ENCODE peak calls at places on chromosomes 7 and 10, in six cellular contexts. C is CD8-positive, alpha-beta memory T cell; W is cardiac muscle cell; X is lower lobe of right lung; E is sigmoid colon; B is fibroblast of lung. V is an unnamed sample. For H3K36me3 and H3K4me1, the result is how much of the 10 kb centered on the place peaks cover.

GRCh38 chr7:157046681-157047080 is 36.2 kb upstream of the MNX1 start:
- DNase-seq in C (no peak), E (no peak), W (no peak), X (no peak), B (peak), V (no peak)

GRCh38 chr7:1950623-1951523 is 280.8 kb downstream of the ELFN1 start:
- DNase-seq in C (no peak), E (no peak), X (peak), B (peak), W (no peak), V (peak)

GRCh38 chr10:31467791-31468535 is 148.9 kb downstream of the ZEB1 start:
- DNase-seq in E (no peak), X (peak), B (peak), C (no peak), W (no peak), V (no peak)

GRCh38 chr7:24708244-24708643 is 49.0 kb downstream of the GSDME start:
- DNase-seq in B (peak), C (no peak), W (no peak), E (no peak), X (no peak), V (no peak)

GRCh38 chr10:126158537-126158936 is 229.7 kb downstream of the ADAM12 start:
- DNase-seq in X (no peak), B (no peak), C (no peak), W (no peak), E (no peak), V (no peak)

GRCh38 chr10:1289591-1289990 is 233.4 kb downstream of the WDR37 start:
- DNase-seq in X (no peak), B (no peak), E (no peak), C (no peak), W (no peak), V (no peak)

GRCh38 chr10:73771722-73772279 is 10.0 kb upstream of the CHCHD1 start:
- DNase-seq in C (no peak), B (no peak), X (peak), E (peak), W (peak), V (peak)

GRCh38 chr7:104979167-104979841 is 34.7 kb upstream of the KMT2E start:
- DNase-seq in X (no peak), E (no peak), W (peak), C (no peak), B (peak), V (no peak)

GRCh38 chr7:157409149-157409752 is 72.4 kb downstream of the DNAJB6 start:
- DNase-seq in W (no peak), B (peak), X (no peak), C (no peak), E (no peak), V (no peak)

GRCh38 chr7:47638679-47639306 is 56.9 kb upstream of the TNS3 start:
- DNase-seq in B (peak), W (no peak), C (no peak), X (no peak), E (peak), V (no peak)

GRCh38 chr7:144026203-144026883 is 22.4 kb upstream of the OR2A5 start:
- DNase-seq in E (no peak), X (no peak), W (no peak), B (no peak), C (no peak), V (no peak)

GRCh38 chr10:99234067-99234738 is 1.4 kb downstream of the HPSE2 start:
- DNase-seq in W (peak), E (peak), B (peak), C (no peak), X (peak), V (peak)

GRCh38 chr7:123865517-123866117 is 20.6 kb downstream of the HYAL4 start:
- DNase-seq in W (peak), E (no peak), C (peak), X (no peak), B (peak), V (no peak)

GRCh38 chr10:116899626-116900025 is 50.3 kb downstream of the ENO4 start:
- DNase-seq in C (no peak), X (no peak), W (no peak), B (peak), E (no peak), V (no peak)

DNA sequence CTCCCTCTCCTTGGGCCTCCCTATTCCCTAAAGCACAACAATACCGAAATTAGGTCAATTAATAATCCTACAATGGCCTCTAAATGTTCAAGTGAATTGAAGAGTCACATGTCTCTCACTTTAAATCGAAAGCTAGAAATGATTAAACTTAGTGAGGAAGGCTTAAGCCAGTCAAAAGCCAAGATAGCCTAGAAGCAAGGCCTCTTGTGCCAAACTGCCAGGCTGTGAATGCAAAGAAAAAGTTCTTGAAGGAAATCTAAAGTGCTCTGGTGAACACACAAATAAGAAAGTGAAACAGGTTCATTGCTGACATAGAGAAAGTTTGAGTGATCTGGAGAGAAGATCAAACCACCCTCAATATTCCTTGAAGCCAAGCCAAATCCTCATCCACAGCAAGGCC is 57.2 kb downstream of the SLC29A4 start:
- DNase-seq in C (no peak), X (no peak), B (no peak), E (no peak), W (no peak), V (no peak)
- H3K36me3 ChIP-seq in C (under half), X (half or more), B (under half), E (under half), W (under half), V (half or more)

GRCh38 chr7:36291387-36292316 is 98.0 kb upstream of the ANLN start:
- DNase-seq in E (peak), B (peak), X (peak), W (peak), C (peak), V (peak)
- H3K4me3 ChIP-seq in E (peak), B (peak), X (peak), W (no peak), C (peak), V (no peak)

GRCh38 chr7:128835790-128836641 is 5.8 kb downstream of the FLNC start:
- DNase-seq in E (peak), X (peak), C (no peak), W (no peak), B (peak), V (peak)
- H3K4me1 ChIP-seq in E (half or more), X (under half), C (under half), W (under half), B (under half), V (under half)

GRCh38 chr7:92119213-92119759 is 15.0 kb downstream of the CYP51A1 start:
- DNase-seq in W (no peak), E (no peak), C (no peak), X (no peak), B (no peak), V (no peak)

GRCh38 chr7:92115821-92116220 is 18.5 kb downstream of the CYP51A1 start:
- DNase-seq in X (no peak), C (no peak), E (no peak), B (no peak), W (no peak), V (no peak)

DNA sequence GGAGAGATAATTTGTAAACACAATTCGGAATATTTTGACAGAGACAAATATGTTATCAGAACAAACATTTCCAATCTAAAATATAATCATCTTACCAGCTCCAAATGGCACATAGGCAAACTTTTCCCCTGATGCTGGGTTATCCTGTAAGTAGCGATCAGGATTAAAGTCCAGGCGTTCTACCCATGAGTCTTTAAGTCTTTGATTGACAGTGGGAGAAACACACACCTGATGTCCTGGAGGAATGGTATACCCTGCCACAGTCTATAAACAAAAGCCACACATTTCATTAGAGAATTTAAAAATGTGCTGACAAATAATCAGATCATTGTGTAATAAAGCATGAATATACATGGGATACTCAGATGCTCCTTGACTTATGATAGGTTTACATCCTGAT is 17.3 kb downstream of the CYP51A1 start:
- DNase-seq in E (no peak), X (no peak), B (no peak), W (no peak), C (no peak), V (no peak)
- H3K36me3 ChIP-seq in E (under half), X (half or more), B (under half), W (half or more), C (under half), V (half or more)

GRCh38 chr7:148340438-148340837 is 250.1 kb upstream of the C7orf33 start:
- DNase-seq in X (no peak), E (no peak), W (no peak), C (no peak), B (no peak), V (no peak)
- H3K4me3 ChIP-seq in X (no peak), E (no peak), W (peak), C (no peak), B (no peak), V (no peak)

DNA sequence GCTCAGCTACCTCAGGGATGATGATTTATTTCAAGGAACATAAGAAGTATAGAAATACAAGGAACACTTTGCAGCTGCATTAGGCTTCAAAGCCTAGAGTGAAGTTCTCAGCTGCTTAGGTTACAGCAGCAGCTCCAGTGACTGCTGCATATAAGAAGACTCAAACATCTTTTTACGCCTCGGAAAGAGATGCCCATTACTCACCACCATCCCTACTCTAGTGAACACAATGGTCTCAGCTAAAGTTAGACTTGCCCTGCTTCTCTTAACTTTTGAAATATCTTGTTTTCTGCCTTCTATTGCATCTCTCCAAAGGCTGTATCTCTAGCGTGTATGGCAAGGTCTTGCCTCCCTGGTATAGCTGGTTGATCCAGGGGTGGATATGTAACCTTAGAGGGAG is 356.0 kb downstream of the PHF14 start:
- DNase-seq in E (no peak), B (no peak), C (no peak), X (no peak), W (no peak), V (no peak)
- H3K4me1 ChIP-seq in E (under half), B (under half), C (under half), X (under half), W (under half), V (under half)

V was measured in left lung.